ENCODE peak calls at places on chromosomes 7 and 10, in four cellular contexts. One of them, this sample, is unnamed.
A peak's percentile ranks its signal among the peaks of the same experiment; 100 is the strongest.

GRCh38 chr10:70331486-70332268 is 47.9 kb upstream of the NPFFR1 start:
- DNase-seq in heart right ventricle: peak; percentile 84
- DNase-seq in fibroblast of lung: peak; percentile 97
- DNase-seq in left lung: no peak
- DNase-seq in this sample: peak; percentile 98

GRCh38 chr7:110386914-110387313 is 704.0 kb upstream of the LRRN3 start:
- DNase-seq in heart right ventricle: no peak
- DNase-seq in fibroblast of lung: peak; percentile 32
- DNase-seq in left lung: no peak
- DNase-seq in this sample: peak; percentile 12

GRCh38 chr10:79104264-79104954 is 35.6 kb downstream of the ZMIZ1 start:
- DNase-seq in heart right ventricle: no peak
- DNase-seq in fibroblast of lung: peak; percentile 65
- DNase-seq in left lung: no peak
- DNase-seq in this sample: no peak

GRCh38 chr7:139658919-139659675 is 118.7 kb downstream of the HIPK2 start:
- DNase-seq in heart right ventricle: no peak
- DNase-seq in fibroblast of lung: no peak
- DNase-seq in left lung: no peak
- DNase-seq in this sample: no peak

GRCh38 chr10:123140164-123140982 is 4.6 kb downstream of the HMX3 start:
- DNase-seq in heart right ventricle: no peak
- DNase-seq in fibroblast of lung: no peak
- DNase-seq in left lung: no peak
- DNase-seq in this sample: no peak

GRCh38 chr7:2212906-2213305 is 19.8 kb downstream of the MAD1L1 start:
- DNase-seq in heart right ventricle: no peak
- DNase-seq in fibroblast of lung: no peak
- DNase-seq in left lung: no peak
- DNase-seq in this sample: no peak

GRCh38 chr10:24904830-24905229 is 47.6 kb downstream of the PRTFDC1 start:
- DNase-seq in heart right ventricle: no peak
- DNase-seq in fibroblast of lung: no peak
- DNase-seq in left lung: no peak
- DNase-seq in this sample: no peak

GRCh38 chr10:60729106-60729505 is 49.2 kb upstream of the CDK1 start:
- DNase-seq in heart right ventricle: no peak
- DNase-seq in fibroblast of lung: no peak
- DNase-seq in left lung: no peak
- DNase-seq in this sample: no peak

GRCh38 chr7:134788191-134788590 is 8.8 kb downstream of the CALD1 start:
- DNase-seq in heart right ventricle: no peak
- DNase-seq in fibroblast of lung: no peak
- DNase-seq in left lung: no peak
- DNase-seq in this sample: no peak

GRCh38 chr10:118027397-118027796 is 19.3 kb downstream of the RAB11FIP2 start:
- DNase-seq in heart right ventricle: no peak
- DNase-seq in fibroblast of lung: no peak
- DNase-seq in left lung: no peak
- DNase-seq in this sample: no peak

GRCh38 chr10:49178489-49179471 is 9.4 kb downstream of the TMEM273 start:
- DNase-seq in heart right ventricle: no peak
- DNase-seq in fibroblast of lung: no peak
- DNase-seq in left lung: no peak
- DNase-seq in this sample: no peak

GRCh38 chr7:31553636-31554035 is 39.7 kb downstream of the ITPRID1 start:
- DNase-seq in heart right ventricle: no peak
- DNase-seq in fibroblast of lung: no peak
- DNase-seq in left lung: no peak
- DNase-seq in this sample: no peak

GRCh38 chr7:113197274-113197673 is 78.9 kb upstream of the SMIM30 start:
- DNase-seq in heart right ventricle: no peak
- DNase-seq in fibroblast of lung: peak; percentile 84
- DNase-seq in left lung: no peak
- DNase-seq in this sample: peak; percentile 10

GRCh38 chr7:109529712-109530111 is 960.0 kb downstream of the DNAJB9 start:
- DNase-seq in heart right ventricle: no peak
- DNase-seq in fibroblast of lung: no peak
- DNase-seq in left lung: no peak
- DNase-seq in this sample: no peak

GRCh38 chr10:71393841-71394475 is 2.8 kb upstream of the CDH23 start:
- DNase-seq in heart right ventricle: no peak
- DNase-seq in fibroblast of lung: no peak
- DNase-seq in left lung: no peak
- DNase-seq in this sample: no peak

GRCh38 chr7:133652547-133652946 is 399.7 kb downstream of the EXOC4 start:
- DNase-seq in heart right ventricle: no peak
- DNase-seq in fibroblast of lung: no peak
- DNase-seq in left lung: no peak
- DNase-seq in this sample: no peak

GRCh38 chr10:69222157-69223027 is 2.3 kb downstream of the HKDC1 start:
- DNase-seq in heart right ventricle: no peak
- DNase-seq in fibroblast of lung: peak; percentile 91
- DNase-seq in left lung: peak; percentile 55
- DNase-seq in this sample: peak; percentile 70

GRCh38 chr7:10282909-10283308 is 690.8 kb upstream of the PHF14 start:
- DNase-seq in heart right ventricle: no peak
- DNase-seq in fibroblast of lung: no peak
- DNase-seq in left lung: no peak
- DNase-seq in this sample: no peak

GRCh38 chr10:46325021-46325420 is 38.2 kb downstream of the ANTXRL start:
- DNase-seq in heart right ventricle: no peak
- DNase-seq in fibroblast of lung: no peak
- DNase-seq in left lung: no peak
- DNase-seq in this sample: no peak

GRCh38 chr7:77265666-77266065 is 66.0 kb upstream of the FGL2 start:
- DNase-seq in heart right ventricle: no peak
- DNase-seq in fibroblast of lung: no peak
- DNase-seq in left lung: no peak
- DNase-seq in this sample: no peak

GRCh38 chr7:94003446-94004023 is 620 bp downstream of the BET1 start:
- DNase-seq in heart right ventricle: no peak
- DNase-seq in fibroblast of lung: no peak
- DNase-seq in left lung: no peak
- DNase-seq in this sample: no peak

GRCh38 chr7:37273891-37274290 is 174.8 kb downstream of the ELMO1 start:
- DNase-seq in heart right ventricle: no peak
- DNase-seq in fibroblast of lung: no peak
- DNase-seq in left lung: no peak
- DNase-seq in this sample: no peak

GRCh38 chr10:109784236-109784635 is 139.1 kb downstream of the XPNPEP1 start:
- DNase-seq in heart right ventricle: no peak
- DNase-seq in fibroblast of lung: no peak
- DNase-seq in left lung: no peak
- DNase-seq in this sample: no peak

GRCh38 chr7:116984917-116985316 is 31.6 kb downstream of the ST7 start:
- DNase-seq in heart right ventricle: no peak
- DNase-seq in fibroblast of lung: peak; percentile 51
- DNase-seq in left lung: no peak
- DNase-seq in this sample: no peak

GRCh38 chr10:85319150-85319549 is 990.8 kb downstream of the CCSER2 start:
- DNase-seq in heart right ventricle: no peak
- DNase-seq in fibroblast of lung: no peak
- DNase-seq in left lung: no peak
- DNase-seq in this sample: no peak

GRCh38 chr10:12729885-12730284 is 271.6 kb downstream of the CCDC3 start:
- DNase-seq in heart right ventricle: no peak
- DNase-seq in fibroblast of lung: no peak
- DNase-seq in left lung: no peak
- DNase-seq in this sample: no peak

DNA sequence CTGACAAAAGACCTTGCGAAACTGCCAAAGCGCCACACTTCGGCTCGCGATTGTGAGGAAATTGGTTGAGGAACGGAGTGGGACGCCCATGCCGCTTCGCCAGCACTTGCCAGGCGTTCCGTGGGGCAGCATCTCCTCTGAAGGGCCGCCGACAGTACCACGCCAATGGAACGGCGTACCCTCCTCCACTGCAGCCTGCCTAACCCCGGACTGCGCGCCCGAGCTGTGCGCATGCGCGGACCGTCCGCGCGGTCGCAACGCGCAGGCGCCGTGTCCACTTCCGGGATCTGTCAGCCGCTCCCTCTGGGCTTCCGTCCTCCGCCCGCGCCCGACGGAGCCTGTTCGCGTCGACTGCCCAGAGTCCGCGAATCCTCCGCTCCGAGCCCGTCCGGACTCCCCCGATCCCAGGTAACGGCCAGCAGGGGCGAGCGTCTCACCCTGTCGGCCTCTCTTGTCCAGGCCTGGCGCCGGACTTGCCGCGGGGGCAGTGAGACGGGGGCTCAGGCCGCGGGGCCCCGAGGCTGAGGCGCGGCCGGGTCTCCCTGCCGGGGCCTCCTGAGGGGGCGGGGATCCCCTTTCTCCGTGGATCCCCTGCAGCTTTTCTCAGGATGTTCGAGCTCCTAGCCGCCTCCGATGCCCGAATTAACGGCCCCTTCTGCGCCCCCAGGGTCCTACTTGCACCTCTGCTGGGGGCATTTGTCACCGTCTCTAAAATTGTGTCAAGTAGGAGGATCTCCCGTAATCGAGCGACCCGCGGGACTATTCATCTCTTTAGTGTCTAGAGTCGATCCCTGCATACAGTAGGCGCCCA is at the start of gene ARPC1A:
- DNase-seq in heart right ventricle: peak; percentile 90
- DNase-seq in fibroblast of lung: peak; percentile 92
- DNase-seq in left lung: peak; percentile 91
- DNase-seq in this sample: peak; percentile 72
- TF ChIP-seq CTCF in heart right ventricle: no peak
- TF ChIP-seq CTCF in fibroblast of lung: no peak
- TF ChIP-seq CTCF in left lung: no peak
- TF ChIP-seq CTCF in this sample: peak; percentile 9

GRCh38 chr10:132626761-132627735 is 89.5 kb downstream of the INPP5A start:
- DNase-seq in heart right ventricle: no peak
- DNase-seq in fibroblast of lung: no peak
- DNase-seq in left lung: peak; percentile 30
- DNase-seq in this sample: no peak
- H3K4me3 ChIP-seq in heart right ventricle: no peak overlapping the region
- H3K4me3 ChIP-seq in fibroblast of lung: no peak overlapping the region
- H3K4me3 ChIP-seq in left lung: no peak overlapping the region
- H3K4me3 ChIP-seq in this sample: no peak overlapping the region

GRCh38 chr7:104272767-104273384 is 55.5 kb upstream of the LHFPL3 start:
- DNase-seq in heart right ventricle: no peak
- DNase-seq in fibroblast of lung: peak; percentile 50
- DNase-seq in left lung: no peak
- DNase-seq in this sample: peak; percentile 15
- TF ChIP-seq CTCF in heart right ventricle: peak; percentile 40
- TF ChIP-seq CTCF in fibroblast of lung: peak; percentile 59
- TF ChIP-seq CTCF in left lung: peak; percentile 25
- TF ChIP-seq CTCF in this sample: peak; percentile 47

DNA sequence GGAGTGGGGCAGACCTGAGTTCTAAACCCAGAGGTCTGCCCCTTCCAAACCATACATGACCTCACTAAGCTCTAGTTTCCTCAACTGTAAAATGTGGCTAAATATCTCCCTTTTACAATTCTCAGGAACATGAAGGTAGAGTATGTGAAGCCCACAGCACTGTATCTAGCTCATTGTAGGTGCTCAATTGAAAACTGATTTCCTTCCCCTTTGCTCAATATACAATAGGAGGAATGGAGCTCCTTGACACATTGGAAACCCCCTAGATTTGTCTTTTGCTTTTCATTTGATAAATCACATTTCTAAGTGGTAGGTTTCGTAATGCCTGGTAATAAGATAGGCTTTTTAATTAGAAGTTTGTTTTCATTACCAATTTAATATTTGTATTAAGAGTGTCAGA is 153.3 kb downstream of the ARID5B start:
- DNase-seq in heart right ventricle: no peak
- DNase-seq in fibroblast of lung: no peak
- DNase-seq in left lung: no peak
- DNase-seq in this sample: no peak
- H3K4me3 ChIP-seq in heart right ventricle: peak overlapping the region; percentile 10
- H3K4me3 ChIP-seq in fibroblast of lung: peak overlapping the region; percentile 99
- H3K4me3 ChIP-seq in left lung: no peak overlapping the region
- H3K4me3 ChIP-seq in this sample: peak overlapping the region; percentile 1

GRCh38 chr10:89419548-89419947 is 5.2 kb downstream of the IFIT5 start:
- DNase-seq in heart right ventricle: peak; percentile 16
- DNase-seq in fibroblast of lung: peak; percentile 62
- DNase-seq in left lung: no peak
- DNase-seq in this sample: no peak
- TF ChIP-seq CTCF in heart right ventricle: peak; percentile 41
- TF ChIP-seq CTCF in fibroblast of lung: peak; percentile 63
- TF ChIP-seq CTCF in left lung: peak; percentile 39
- TF ChIP-seq CTCF in this sample: peak; percentile 34

GRCh38 chr10:15670880-15671279 is 48.8 kb downstream of the ITGA8 start:
- DNase-seq in heart right ventricle: no peak
- DNase-seq in fibroblast of lung: no peak
- DNase-seq in left lung: no peak
- DNase-seq in this sample: no peak

GRCh38 chr10:15672469-15672868 is 47.3 kb downstream of the ITGA8 start:
- DNase-seq in heart right ventricle: no peak
- DNase-seq in fibroblast of lung: no peak
- DNase-seq in left lung: no peak
- DNase-seq in this sample: no peak
- H3K4me3 ChIP-seq in heart right ventricle: no peak overlapping the region
- H3K4me3 ChIP-seq in fibroblast of lung: no peak overlapping the region
- H3K4me3 ChIP-seq in left lung: no peak overlapping the region
- H3K4me3 ChIP-seq in this sample: no peak overlapping the region

GRCh38 chr7:47073284-47073683 is 508.6 kb downstream of the TNS3 start:
- DNase-seq in heart right ventricle: no peak
- DNase-seq in fibroblast of lung: no peak
- DNase-seq in left lung: no peak
- DNase-seq in this sample: no peak
- TF ChIP-seq CTCF in heart right ventricle: no peak
- TF ChIP-seq CTCF in fibroblast of lung: no peak
- TF ChIP-seq CTCF in left lung: no peak
- TF ChIP-seq CTCF in this sample: no peak

DNA sequence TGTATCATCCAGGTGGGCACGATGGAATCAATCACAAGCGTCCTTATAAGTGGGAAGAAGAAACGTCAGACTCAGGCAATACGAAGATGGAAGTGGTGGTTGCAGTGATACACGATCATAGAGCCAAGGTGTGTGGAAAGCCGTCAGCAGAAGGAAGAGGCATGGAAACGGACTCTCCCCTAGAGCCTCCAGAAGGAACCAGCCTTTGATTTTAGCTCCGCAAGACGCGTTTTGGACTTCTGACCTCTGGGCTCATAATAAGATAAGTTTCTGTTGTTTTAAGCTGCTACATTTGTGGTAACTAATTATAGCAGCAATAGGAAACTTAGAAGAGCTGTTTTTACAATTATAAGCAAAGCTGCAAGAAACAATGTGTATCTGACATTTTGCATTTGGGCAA is 14.8 kb downstream of the FANK1 start:
- DNase-seq in heart right ventricle: no peak
- DNase-seq in fibroblast of lung: no peak
- DNase-seq in left lung: no peak
- DNase-seq in this sample: no peak
- H3K4me3 ChIP-seq in heart right ventricle: no peak overlapping the region
- H3K4me3 ChIP-seq in fibroblast of lung: no peak overlapping the region
- H3K4me3 ChIP-seq in left lung: no peak overlapping the region
- H3K4me3 ChIP-seq in this sample: no peak overlapping the region

This sample was measured in HFF-Myc.